ENCODE peak calls at places on chromosome 17, in five cellular contexts. V is K562, P is HepG2, R is IMR-90, F is H1. K is an unnamed sample.

GRCh38 chr17:4551141-4551540 is 4.0 kb downstream of the MYBBP1A start:
- DNase-seq in V (no peak), P (peak), R (no peak), F (no peak), K (no peak)

GRCh38 chr17:55296699-55297098 is 31.9 kb downstream of the HLF start:
- DNase-seq in V (no peak), P (no peak), R (no peak), F (no peak), K (no peak)

GRCh38 chr17:31072186-31072585 is 22.6 kb upstream of the NF1 start:
- DNase-seq in V (no peak), P (no peak), R (peak), F (no peak), K (no peak)

GRCh38 chr17:76017481-76018339 is 9.4 kb downstream of the EVPL start:
- DNase-seq in V (no peak), P (no peak), R (no peak), F (no peak), K (no peak)

GRCh38 chr17:9298135-9298534 is 276.8 kb downstream of the NTN1 start:
- DNase-seq in V (no peak), P (no peak), R (no peak), F (no peak), K (no peak)

GRCh38 chr17:39231587-39232551 is 6.1 kb upstream of the STAC2 start:
- DNase-seq in V (peak), P (no peak), R (peak), F (peak), K (peak)

GRCh38 chr17:57257213-57257873 is 1.0 kb downstream of the MSI2 start:
- DNase-seq in V (peak), P (no peak), R (no peak), F (peak), K (no peak)

GRCh38 chr17:17851603-17852002 is 14.8 kb upstream of the SREBF1 start:
- DNase-seq in V (no peak), P (no peak), R (no peak), F (no peak), K (no peak)

GRCh38 chr17:265726-266125 is 84.3 kb upstream of the DOC2B start:
- DNase-seq in V (no peak), P (no peak), R (no peak), F (peak), K (no peak)

GRCh38 chr17:77572851-77573250 is 385.7 kb upstream of the TNRC6C start:
- DNase-seq in V (no peak), P (no peak), R (no peak), F (no peak), K (no peak)

GRCh38 chr17:16945141-16945493 is 26.8 kb downstream of the TNFRSF13B start:
- DNase-seq in V (no peak), P (no peak), R (no peak), F (no peak), K (no peak)

GRCh38 chr17:66466933-66467367 is 164.5 kb downstream of the PRKCA start:
- DNase-seq in V (peak), P (peak), R (peak), F (no peak), K (peak)

GRCh38 chr17:76142044-76143041 is 1.3 kb upstream of the FOXJ1 start:
- DNase-seq in V (no peak), P (no peak), R (no peak), F (no peak), K (no peak)

GRCh38 chr17:18004345-18004744 is 31.7 kb downstream of the DRC3 start:
- DNase-seq in V (no peak), P (no peak), R (peak), F (no peak), K (no peak)

GRCh38 chr17:3040882-3041281 is 22.5 kb downstream of the OR1D5 start:
- DNase-seq in V (no peak), P (no peak), R (no peak), F (no peak), K (no peak)

GRCh38 chr17:7313890-7314718 is 1.1 kb downstream of the GPS2 start:
- DNase-seq in V (no peak), P (no peak), R (peak), F (no peak), K (peak)

GRCh38 chr17:34825884-34826283 is 135.4 kb downstream of the CCT6B start:
- DNase-seq in V (no peak), P (no peak), R (no peak), F (no peak), K (no peak)

GRCh38 chr17:16100737-16101400 is 101.2 kb downstream of the TTC19 start:
- DNase-seq in V (no peak), P (no peak), R (no peak), F (no peak), K (no peak)

GRCh38 chr17:61117983-61118382 is 281.7 kb upstream of the TBX2 start:
- DNase-seq in V (no peak), P (no peak), R (no peak), F (no peak), K (no peak)

GRCh38 chr17:35653619-35654361 is 66.7 kb downstream of the AP2B1 start:
- DNase-seq in V (no peak), P (no peak), R (no peak), F (no peak), K (no peak)

GRCh38 chr17:31321481-31321880 is at the start of gene EVI2A:
- DNase-seq in V (peak), P (no peak), R (peak), F (no peak), K (no peak)

GRCh38 chr17:27471321-27472269 is 15.3 kb downstream of the KSR1 start:
- DNase-seq in V (no peak), P (no peak), R (peak), F (no peak), K (no peak)

GRCh38 chr17:6269474-6269873 is 165.4 kb downstream of the AIPL1 start:
- DNase-seq in V (peak), P (no peak), R (peak), F (peak), K (peak)

GRCh38 chr17:69575346-69575761 is 160.9 kb downstream of the MAP2K6 start:
- DNase-seq in V (no peak), P (no peak), R (peak), F (no peak), K (no peak)

GRCh38 chr17:71438631-71439146 is 682.1 kb upstream of the SOX9 start:
- DNase-seq in V (no peak), P (peak), R (peak), F (no peak), K (peak)

GRCh38 chr17:69060835-69061234 is at the start of gene ABCA9:
- DNase-seq in V (no peak), P (no peak), R (peak), F (no peak), K (no peak)

GRCh38 chr17:2745317-2746037 is 4.0 kb downstream of the CCDC92B start:
- DNase-seq in V (no peak), P (no peak), R (no peak), F (no peak), K (no peak)

GRCh38 chr17:37429442-37429841 is 22.8 kb downstream of the TADA2A start:
- DNase-seq in V (no peak), P (no peak), R (peak), F (no peak), K (no peak)

GRCh38 chr17:74429604-74430384 is 2.1 kb upstream of the GPRC5C start:
- DNase-seq in V (no peak), P (peak), R (no peak), F (no peak), K (no peak)

GRCh38 chr17:43531082-43531378 is 15.1 kb downstream of the ETV4 start:
- DNase-seq in V (no peak), P (no peak), R (no peak), F (no peak), K (no peak)

GRCh38 chr17:4287710-4288109 is 23.9 kb upstream of the ANKFY1 start:
- DNase-seq in V (no peak), P (no peak), R (no peak), F (no peak), K (no peak)

GRCh38 chr17:73343168-73343634 is 31.4 kb upstream of the CDC42EP4 start:
- DNase-seq in V (no peak), P (no peak), R (peak), F (peak), K (no peak)

GRCh38 chr17:40286473-40286872 is 1.2 kb upstream of the CDC6 start:
- DNase-seq in V (no peak), P (peak), R (no peak), F (no peak), K (no peak)

GRCh38 chr17:40287159-40287493 is 553 bp upstream of the CDC6 start:
- DNase-seq in V (no peak), P (no peak), R (no peak), F (no peak), K (no peak)

GRCh38 chr17:40284085-40284713 is 3.5 kb upstream of the CDC6 start:
- DNase-seq in V (no peak), P (no peak), R (peak), F (no peak), K (no peak)

GRCh38 chr17:40281663-40282062 is 6.0 kb upstream of the CDC6 start:
- DNase-seq in V (no peak), P (no peak), R (no peak), F (no peak), K (no peak)

GRCh38 chr17:40283662-40284061 is 4.0 kb upstream of the CDC6 start:
- DNase-seq in V (no peak), P (no peak), R (peak), F (no peak), K (peak)
- TF ChIP-seq MAFK in V (no peak), P (no peak), R (peak), F (no peak), K (peak)

GRCh38 chr17:44536090-44536960 is 21.0 kb upstream of the FZD2 start:
- DNase-seq in V (no peak), P (no peak), R (no peak), F (no peak), K (no peak)

GRCh38 chr17:44543213-44543904 is 13.9 kb upstream of the FZD2 start:
- DNase-seq in V (no peak), P (peak), R (peak), F (peak), K (peak)

GRCh38 chr17:44540246-44541084 is 16.8 kb upstream of the FZD2 start:
- DNase-seq in V (no peak), P (no peak), R (no peak), F (no peak), K (no peak)

GRCh38 chr17:44541884-44542581 is 15.3 kb upstream of the FZD2 start:
- DNase-seq in V (no peak), P (no peak), R (no peak), F (peak), K (no peak)

DNA sequence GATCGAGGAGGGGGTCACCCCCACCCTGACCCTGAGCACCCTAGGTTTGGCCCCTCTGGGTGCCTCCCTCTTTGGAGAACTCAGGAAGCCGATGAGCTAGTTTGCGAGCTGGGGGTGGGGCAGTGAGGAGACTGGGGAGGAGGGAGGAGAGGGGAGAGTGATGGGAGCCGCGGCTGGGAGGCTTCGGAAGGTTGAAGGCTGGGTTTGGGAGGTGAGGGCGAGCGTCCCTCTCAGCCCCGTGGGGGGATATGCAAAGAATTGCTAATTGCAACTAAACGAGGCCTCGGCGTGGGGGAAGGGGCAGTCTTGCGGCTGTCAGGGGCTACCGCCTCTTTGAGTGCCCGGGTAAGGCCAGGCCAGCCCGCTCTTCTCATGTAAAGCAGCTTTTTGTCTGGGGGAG is 17.6 kb upstream of the FZD2 start:
- DNase-seq in V (no peak), P (no peak), R (no peak), F (peak), K (no peak)
- TF ChIP-seq MAFK in V (no peak), P (no peak), R (no peak), F (no peak), K (no peak)

GRCh38 chr17:1727258-1727789 is 2.8 kb downstream of the WDR81 start:
- DNase-seq in V (no peak), P (no peak), R (no peak), F (no peak), K (no peak)
- TF ChIP-seq MAFK in V (no peak), P (no peak), R (no peak), F (no peak), K (no peak)

GRCh38 chr17:41013181-41013580 is 4.3 kb upstream of the KRTAP3-1 start:
- DNase-seq in V (no peak), P (no peak), R (no peak), F (no peak), K (no peak)

GRCh38 chr17:41010421-41010820 is 1.5 kb upstream of the KRTAP3-1 start:
- DNase-seq in V (no peak), P (no peak), R (no peak), F (no peak), K (no peak)

GRCh38 chr17:41009936-41010335 is 1.0 kb upstream of the KRTAP3-1 start:
- DNase-seq in V (no peak), P (peak), R (no peak), F (no peak), K (no peak)

GRCh38 chr17:41009301-41009760 is 403 bp upstream of the KRTAP3-1 start:
- DNase-seq in V (no peak), P (peak), R (no peak), F (no peak), K (no peak)

GRCh38 chr17:41008811-41009210 is at the start of gene KRTAP3-1:
- DNase-seq in V (no peak), P (peak), R (no peak), F (no peak), K (no peak)
- TF ChIP-seq MAFK in V (no peak), P (no peak), R (no peak), F (no peak), K (no peak)

GRCh38 chr17:82880620-82881019 is 40.8 kb upstream of the ZNF750 start:
- DNase-seq in V (no peak), P (no peak), R (no peak), F (no peak), K (no peak)
- TF ChIP-seq MAFK in V (no peak), P (no peak), R (no peak), F (no peak), K (no peak)